ENCODE peak calls at places on chromosomes 12 and 14, in five cellular contexts. E is Panc1, J is GM13977, A is LHCN-M2, L is epithelial cell of esophagus. D is an unnamed sample.

GRCh38 chr12:124609041-124609984 is 41.9 kb upstream of the NCOR2 start:
- DNase-seq in A (no peak), L (peak), E (no peak), J (peak), D (no peak)

GRCh38 chr12:106791531-106791930 is 17.0 kb downstream of the RIC8B start:
- DNase-seq in A (no peak), L (peak), J (no peak), E (no peak), D (no peak)

GRCh38 chr12:100706029-100706428 is 88.5 kb upstream of the ANO4 start:
- DNase-seq in E (no peak), A (peak), J (no peak), L (peak), D (peak)

GRCh38 chr14:68978550-68978911 is 571 bp downstream of the ACTN1 start:
- DNase-seq in J (peak), L (peak), A (peak), E (no peak), D (no peak)

GRCh38 chr12:123131291-123131831 is 19.5 kb downstream of the PITPNM2 start:
- DNase-seq in A (no peak), E (no peak), J (no peak), L (peak), D (no peak)

GRCh38 chr12:2589381-2589780 is 205.4 kb upstream of the FKBP4 start:
- DNase-seq in L (no peak), E (no peak), A (no peak), J (no peak), D (no peak)

GRCh38 chr14:103555559-103556337 is 6.7 kb downstream of the BAG5 start:
- DNase-seq in A (no peak), E (no peak), J (no peak), L (no peak), D (no peak)

GRCh38 chr14:101001311-101002069 is 98.0 kb upstream of the RTL1 start:
- DNase-seq in E (no peak), L (peak), A (no peak), J (no peak), D (no peak)

GRCh38 chr12:121238604-121239334 is 28.8 kb downstream of the P2RX4 start:
- DNase-seq in E (no peak), J (no peak), L (no peak), A (peak), D (no peak)

GRCh38 chr12:6277982-6278438 is 32.5 kb upstream of the PLEKHG6 start:
- DNase-seq in E (no peak), A (no peak), L (peak), J (peak), D (no peak)

GRCh38 chr12:51253276-51253675 is 14.7 kb downstream of the DAZAP2 start:
- DNase-seq in A (no peak), E (no peak), J (no peak), L (no peak), D (no peak)

GRCh38 chr14:101500681-101501080 is 60.6 kb upstream of the DIO3 start:
- DNase-seq in J (no peak), L (no peak), A (no peak), E (no peak), D (no peak)

GRCh38 chr12:52795694-52796428 is at the start of gene KRT3:
- DNase-seq in J (no peak), E (no peak), L (no peak), A (no peak), D (no peak)

GRCh38 chr12:95796225-95796981 is 5.8 kb upstream of the NTN4 start:
- DNase-seq in J (no peak), A (peak), L (no peak), E (no peak), D (no peak)

GRCh38 chr14:81400202-81400678 is at the start of gene STON2:
- DNase-seq in J (no peak), L (peak), A (peak), E (no peak), D (no peak)

GRCh38 chr14:41606249-41607118 is at the start of gene LRFN5:
- DNase-seq in J (peak), L (peak), E (no peak), A (no peak), D (no peak)

GRCh38 chr12:39127401-39127800 is 222.0 kb upstream of the CPNE8 start:
- DNase-seq in A (no peak), L (peak), E (peak), J (no peak), D (no peak)

GRCh38 chr12:113933201-113933786 is 32.8 kb downstream of the RBM19 start:
- DNase-seq in E (no peak), A (peak), J (no peak), L (peak), D (peak)

GRCh38 chr12:101671157-101671791 is 26.2 kb upstream of the CHPT1 start:
- DNase-seq in E (no peak), L (no peak), A (no peak), J (peak), D (no peak)

GRCh38 chr12:46470039-46470627 is 97.6 kb upstream of the SLC38A2 start:
- DNase-seq in E (no peak), L (no peak), A (no peak), J (no peak), D (no peak)

GRCh38 chr12:124776126-124776513 is 87.5 kb downstream of the SCARB1 start:
- DNase-seq in L (no peak), E (no peak), J (no peak), A (no peak), D (no peak)

GRCh38 chr12:16474801-16475200 is 127.4 kb downstream of the MGST1 start:
- DNase-seq in A (no peak), L (no peak), J (no peak), E (no peak), D (no peak)

GRCh38 chr14:93959239-93960107 is 16.9 kb downstream of the ASB2 start:
- DNase-seq in A (peak), E (peak), L (peak), J (peak), D (peak)

GRCh38 chr14:100581228-100582145 is 5.7 kb downstream of the BEGAIN start:
- DNase-seq in A (no peak), E (no peak), J (no peak), L (no peak), D (no peak)

GRCh38 chr12:104498211-104498801 is 41.6 kb downstream of the CHST11 start:
- DNase-seq in J (no peak), L (no peak), A (peak), E (no peak), D (no peak)

GRCh38 chr12:121793501-121793835 is at the start of gene RHOF:
- DNase-seq in A (no peak), E (no peak), L (no peak), J (peak), D (no peak)

GRCh38 chr12:131229426-131230339 is 276.0 kb downstream of the ADGRD1 start:
- DNase-seq in A (no peak), J (no peak), E (no peak), L (no peak), D (no peak)

GRCh38 chr12:103269962-103270361 is 225.8 kb downstream of the C12orf42 start:
- DNase-seq in E (no peak), J (no peak), A (no peak), L (peak), D (no peak)

GRCh38 chr14:99508896-99509629 is 27.9 kb downstream of the CCNK start:
- DNase-seq in A (no peak), J (peak), L (peak), E (no peak), D (no peak)

GRCh38 chr12:30928356-30929264 is 2.1 kb downstream of the TSPAN11 start:
- DNase-seq in L (no peak), J (no peak), A (no peak), E (no peak), D (no peak)

D was measured in BJ.